ENCODE peak calls at places on chromosomes 5 and 9, in nine cellular contexts. U is A549, R is cardiac muscle cell, P is Panc1, Q is fibroblast of lung, Y is kidney epithelial cell, V is OCI-LY7, X is cardiac fibroblast, M is astrocyte of the spinal cord. I is an unnamed sample.

GRCh38 chr9:135324329-135324728 is 155.3 kb upstream of the PPP1R26 start:
- DNase-seq in X (no peak), R (no peak), P (no peak), M (no peak), Y (no peak), U (no peak), Q (no peak), V (no peak), I (no peak)

GRCh38 chr9:120617637-120617979 is 37.6 kb upstream of the CDK5RAP2 start:
- DNase-seq in P (no peak), R (peak), M (no peak), V (no peak), U (no peak), Y (no peak), X (peak), Q (peak), I (no peak)

GRCh38 chr5:174204914-174205313 is 159.4 kb downstream of the NSG2 start:
- DNase-seq in P (no peak), Q (peak), M (no peak), R (no peak), Y (no peak), U (no peak), X (no peak), V (no peak), I (peak)

GRCh38 chr9:89888677-89889076 is 283.9 kb downstream of the GADD45G start:
- DNase-seq in R (no peak), X (no peak), Q (no peak), P (no peak), U (no peak), Y (no peak), V (no peak), M (no peak), I (no peak)

GRCh38 chr5:14187660-14188059 is 44.5 kb downstream of the TRIO start:
- DNase-seq in M (no peak), V (no peak), R (peak), U (no peak), Q (peak), Y (no peak), P (no peak), X (peak), I (no peak)

GRCh38 chr5:134446938-134447337 is 35.3 kb upstream of the CDKN2AIPNL start:
- DNase-seq in M (no peak), R (no peak), V (peak), Q (no peak), X (peak), U (no peak), P (no peak), Y (no peak), I (no peak)

GRCh38 chr9:112955550-112955949 is 56.4 kb downstream of the ZNF883 start:
- DNase-seq in Q (no peak), Y (no peak), M (no peak), U (no peak), V (no peak), X (no peak), R (no peak), P (no peak), I (no peak)

GRCh38 chr9:121326130-121326838 is 43.8 kb downstream of the STOM start:
- DNase-seq in U (no peak), M (peak), R (peak), Y (no peak), Q (peak), V (no peak), X (peak), P (no peak), I (peak)

GRCh38 chr9:74942801-74943200 is 9.9 kb downstream of the C9orf40 start:
- DNase-seq in Q (peak), Y (no peak), U (no peak), X (peak), V (no peak), M (no peak), P (no peak), R (peak), I (peak)

DNA sequence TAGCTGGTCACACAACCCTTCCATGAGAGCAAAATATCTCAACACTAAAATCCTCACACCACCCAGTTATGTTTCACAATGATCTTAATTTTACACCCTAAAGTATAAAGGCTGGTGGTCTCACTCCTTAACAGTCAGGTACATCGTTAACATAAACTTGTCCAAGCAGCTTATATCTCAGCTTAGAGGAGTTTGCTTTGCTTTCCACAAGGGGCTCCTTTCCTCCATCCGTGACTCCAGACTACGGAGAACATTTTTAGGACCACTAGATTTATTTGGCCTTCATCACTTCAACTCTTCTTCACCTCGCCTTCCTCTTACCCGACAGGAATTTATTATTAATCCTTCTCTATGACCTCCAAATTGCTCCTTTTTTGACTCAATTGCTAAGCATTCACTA is 1014.1 kb upstream of the NUDT12 start:
- DNase-seq in Q (no peak), R (no peak), V (no peak), U (no peak), Y (no peak), X (no peak), P (no peak), M (no peak), I (no peak)
- TF ChIP-seq CTCF in Q (no peak), R (no peak), V (no peak), U (no peak), Y (no peak), X (no peak), P (no peak), M (no peak), I (no peak)

GRCh38 chr5:120789918-120790714 is 326.0 kb downstream of the PRR16 start:
- DNase-seq in Q (no peak), V (no peak), U (no peak), P (no peak), X (no peak), M (no peak), R (no peak), Y (no peak), I (no peak)
- H3K4me3 ChIP-seq in Q (no peak), V (no peak), U (no peak), P (no peak), X (no peak), M (no peak), R (no peak), Y (no peak), I (no peak)

DNA sequence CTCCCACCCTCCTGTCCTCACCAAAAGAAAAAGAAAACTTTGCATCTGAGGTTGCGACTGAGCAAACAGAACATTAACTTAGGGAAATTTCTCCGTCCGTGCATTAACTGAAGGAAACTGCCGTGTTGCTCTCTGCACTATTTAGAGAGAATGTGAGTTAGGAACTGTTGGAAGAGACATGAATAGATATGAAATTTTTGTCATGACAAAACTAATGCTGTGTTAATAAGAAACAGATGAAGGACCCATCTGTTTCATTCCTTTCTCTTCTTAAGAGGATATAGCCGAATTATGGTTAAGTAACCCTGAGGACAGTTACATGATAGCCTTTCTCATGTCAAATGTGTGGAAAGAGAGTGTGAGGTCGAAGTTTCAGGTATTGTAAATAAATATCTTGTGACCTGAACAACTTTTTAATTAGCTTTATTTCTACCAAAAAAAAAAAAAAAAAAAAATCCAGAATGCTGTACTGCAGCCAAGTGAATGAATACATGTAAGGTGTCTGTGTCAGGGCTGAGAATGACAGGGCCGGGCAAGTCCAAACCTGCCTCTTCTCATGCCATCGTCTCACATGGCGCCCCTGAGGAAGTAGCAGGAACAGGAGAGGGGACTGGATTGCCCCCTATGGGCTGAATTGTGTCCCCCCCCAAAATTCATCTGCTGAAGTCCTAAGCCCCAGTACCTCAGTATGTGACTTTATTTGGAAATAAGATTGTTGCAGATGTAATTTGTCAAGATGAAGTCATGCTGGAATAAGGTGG is 35.6 kb upstream of the ANKRD33B start:
- DNase-seq in M (peak), Y (no peak), X (no peak), V (no peak), U (no peak), P (no peak), Q (peak), R (no peak), I (peak)
- TF ChIP-seq CTCF in M (peak), Y (no peak), X (no peak), V (peak), U (no peak), P (no peak), Q (peak), R (no peak), I (peak)

GRCh38 chr5:139667730-139668063 is 19.5 kb downstream of the CXXC5 start:
- DNase-seq in P (no peak), M (no peak), Y (no peak), Q (peak), U (no peak), V (no peak), R (peak), X (peak), I (peak)
- H3K4me3 ChIP-seq in P (peak), M (peak), Y (no peak), Q (peak), U (peak), V (peak), R (no peak), X (peak), I (peak)

GRCh38 chr9:76759726-76760125 is 4.5 kb upstream of the PCA3 start:
- DNase-seq in M (no peak), U (no peak), Y (no peak), V (peak), P (no peak), R (no peak), X (no peak), Q (no peak), I (no peak)
- TF ChIP-seq CTCF in M (no peak), U (no peak), Y (no peak), V (no peak), P (no peak), R (no peak), X (no peak), Q (no peak), I (no peak)